ENCODE peak calls at places on chromosomes 16 and 17, in six cellular contexts. P, R, F, X, L and H are unnamed samples.

GRCh38 chr16:2477327-2477726 is 2.4 kb downstream of the TBC1D24 start:
- DNase-seq in P (no peak), R (no peak), F (no peak), X (no peak), L (no peak), H (no peak)

GRCh38 chr17:41510251-41511065 is 5.0 kb upstream of the KRT13 start:
- DNase-seq in P (no peak), R (no peak), F (no peak), X (no peak), L (no peak), H (no peak)

GRCh38 chr16:6189216-6189615 is 1091.6 kb upstream of the EEF2KMT start:
- DNase-seq in P (no peak), R (no peak), F (no peak), X (no peak), L (no peak), H (no peak)

GRCh38 chr17:633641-634091 is 81.0 kb downstream of the VPS53 start:
- DNase-seq in P (no peak), R (no peak), F (peak; percentile 49), X (no peak), L (peak; percentile 48), H (no peak)

GRCh38 chr17:7133424-7133823 is 18.8 kb upstream of the ASGR2 start:
- DNase-seq in P (no peak), R (no peak), F (peak; percentile 79), X (no peak), L (peak; percentile 43), H (peak; percentile 55)

GRCh38 chr17:792277-792676 is 10.1 kb downstream of the MRM3 start:
- DNase-seq in P (no peak), R (no peak), F (no peak), X (no peak), L (no peak), H (no peak)

GRCh38 chr17:1398900-1399299 is 1.1 kb downstream of the YWHAE start:
- DNase-seq in P (no peak), R (no peak), F (peak; percentile 23), X (peak; percentile 41), L (no peak), H (no peak)

GRCh38 chr17:40937384-40937819 is at the start of gene KRT23:
- DNase-seq in P (no peak), R (peak; percentile 87), F (peak; percentile 34), X (peak; percentile 36), L (no peak), H (no peak)

GRCh38 chr16:51710930-51711563 is 560.0 kb upstream of the SALL1 start:
- DNase-seq in P (no peak), R (no peak), F (no peak), X (no peak), L (no peak), H (no peak)

GRCh38 chr16:72241930-72242329 is 70.0 kb upstream of the PMFBP1 start:
- DNase-seq in P (peak; percentile 52), R (peak; percentile 56), F (peak; percentile 48), X (peak; percentile 68), L (no peak), H (no peak)

GRCh38 chr17:8121531-8122390 is 2.1 kb downstream of the HES7 start:
- DNase-seq in P (peak; percentile 56), R (peak; percentile 86), F (peak; percentile 96), X (peak; percentile 74), L (no peak), H (peak; percentile 77)

GRCh38 chr17:9050801-9051401 is 29.6 kb downstream of the NTN1 start:
- DNase-seq in P (peak; percentile 97), R (peak; percentile 63), F (peak; percentile 74), X (peak; percentile 70), L (no peak), H (no peak)

GRCh38 chr17:64622931-64623654 is 39.0 kb downstream of the SMURF2 start:
- DNase-seq in P (peak; percentile 85), R (no peak), F (no peak), X (peak; percentile 79), L (no peak), H (no peak)

GRCh38 chr17:82876602-82877391 is 37.0 kb upstream of the ZNF750 start:
- DNase-seq in P (peak; percentile 80), R (peak; percentile 32), F (peak; percentile 71), X (peak; percentile 84), L (peak; percentile 87), H (no peak)

GRCh38 chr17:4858068-4858879 is 25.1 kb downstream of the MINK1 start:
- DNase-seq in P (no peak), R (no peak), F (peak; percentile 87), X (peak; percentile 45), L (peak; percentile 37), H (no peak)

GRCh38 chr16:68197250-68197649 is 38.7 kb downstream of the ESRP2 start:
- DNase-seq in P (no peak), R (peak; percentile 11), F (no peak), X (no peak), L (no peak), H (no peak)

GRCh38 chr17:8080799-8081219 is 6.7 kb downstream of the ALOX12B start:
- DNase-seq in P (no peak), R (no peak), F (no peak), X (no peak), L (no peak), H (peak; percentile 15)

GRCh38 chr17:48429638-48430586 is at the start of gene SKAP1:
- DNase-seq in P (no peak), R (peak; percentile 59), F (peak; percentile 43), X (no peak), L (no peak), H (peak; percentile 82)

GRCh38 chr17:28792877-28793666 is 49.3 kb downstream of the TRAF4 start:
- DNase-seq in P (no peak), R (no peak), F (no peak), X (no peak), L (no peak), H (no peak)

GRCh38 chr16:24838554-24839266 is 7.1 kb upstream of the SLC5A11 start:
- DNase-seq in P (no peak), R (peak; percentile 46), F (no peak), X (peak; percentile 45), L (peak; percentile 70), H (no peak)

DNA sequence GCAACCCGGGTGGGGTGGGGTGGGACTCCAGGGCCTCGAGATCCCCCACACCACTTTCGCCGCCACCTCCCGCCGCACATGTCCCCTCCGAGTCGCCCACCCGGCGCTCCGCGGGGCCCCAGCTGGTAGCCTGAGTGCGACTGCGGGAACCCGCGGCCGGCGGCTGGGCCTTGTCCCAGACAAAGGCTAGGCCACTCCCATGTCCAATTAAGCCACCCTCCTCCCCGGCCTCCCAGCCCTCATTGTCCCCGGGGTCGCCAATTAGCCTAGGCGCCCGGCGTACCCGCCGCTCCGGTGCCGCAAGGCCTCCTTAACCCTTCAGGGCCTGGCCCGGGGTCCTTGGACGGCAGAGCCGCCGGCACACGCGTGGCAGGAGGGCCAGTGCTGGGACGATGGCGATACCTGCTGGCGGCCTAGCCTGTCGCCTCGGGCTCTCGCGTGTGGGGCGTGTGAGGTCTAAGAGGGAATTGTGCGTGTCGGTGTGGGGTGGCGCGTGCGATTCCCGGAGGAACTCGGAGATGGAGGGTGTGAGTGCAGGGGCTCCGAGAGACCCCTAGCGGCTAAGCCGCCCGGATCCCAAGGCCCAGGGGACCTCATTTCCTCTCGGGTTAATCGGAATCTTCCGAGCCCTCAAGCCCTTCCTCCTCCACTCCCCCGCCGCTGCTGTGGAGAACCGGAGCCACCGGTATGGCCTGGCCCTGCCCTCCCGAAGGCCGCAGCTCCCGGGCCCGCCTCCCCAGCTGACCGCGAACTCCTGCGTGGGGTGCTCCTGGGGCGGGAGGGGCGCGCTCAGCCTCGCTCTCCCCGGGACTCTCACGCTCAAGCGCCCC is 11.7 kb downstream of the TBX2 start:
- DNase-seq in P (peak; percentile 45), R (peak; percentile 51), F (peak; percentile 87), X (no peak), L (peak; percentile 54), H (peak; percentile 64)
- TF ChIP-seq CTCF in P (no peak), R (peak; percentile 13), F (peak; percentile 48), X (no peak), L (no peak), H (no peak)

GRCh38 chr16:28924399-28924761 is 658 bp downstream of the RABEP2 start:
- DNase-seq in P (no peak), R (no peak), F (no peak), X (no peak), L (no peak), H (no peak)
- TF ChIP-seq CTCF in P (no peak), R (peak; percentile 30), F (no peak), X (no peak), L (no peak), H (no peak)

GRCh38 chr17:31789707-31790505 is 69.1 kb downstream of the COPRS start:
- DNase-seq in P (no peak), R (no peak), F (no peak), X (no peak), L (no peak), H (peak; percentile 43)

GRCh38 chr17:31794111-31794510 is 64.9 kb downstream of the COPRS start:
- DNase-seq in P (no peak), R (no peak), F (no peak), X (no peak), L (no peak), H (no peak)

GRCh38 chr17:31788956-31789355 is 70.1 kb downstream of the COPRS start:
- DNase-seq in P (no peak), R (no peak), F (no peak), X (no peak), L (no peak), H (peak; percentile 0)

GRCh38 chr17:31788571-31788946 is 70.5 kb downstream of the COPRS start:
- DNase-seq in P (peak; percentile 60), R (no peak), F (no peak), X (no peak), L (no peak), H (peak; percentile 0)

DNA sequence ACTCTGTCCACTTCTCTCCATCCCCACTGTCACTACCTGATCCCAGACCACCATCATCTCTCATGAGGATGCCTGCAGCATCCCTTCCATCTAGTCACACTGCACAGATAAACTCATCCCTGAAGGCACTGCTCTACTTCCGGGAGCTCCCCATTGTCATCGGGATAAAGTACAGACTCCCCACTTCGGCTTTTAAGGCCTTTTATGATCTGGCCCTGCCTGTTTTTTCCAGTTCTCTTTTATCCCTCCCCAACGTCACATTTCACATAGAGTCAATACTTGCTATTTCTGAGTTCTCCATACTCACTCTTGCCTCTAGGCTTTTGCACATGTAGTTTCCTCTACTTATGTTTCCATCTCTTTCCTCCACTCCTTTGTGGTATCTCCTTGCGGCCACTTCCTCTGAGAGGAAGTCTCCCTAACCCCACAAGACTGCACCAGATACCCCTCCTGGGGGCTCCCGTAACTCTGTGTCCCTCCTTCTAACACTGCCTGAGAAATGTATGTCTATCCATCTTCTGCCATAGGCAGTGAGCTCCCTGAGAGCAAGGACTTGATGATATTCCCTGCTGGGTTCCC is 66.9 kb downstream of the COPRS start:
- DNase-seq in P (no peak), R (no peak), F (no peak), X (no peak), L (no peak), H (no peak)
- TF ChIP-seq CTCF in P (no peak), R (no peak), F (no peak), X (no peak), L (no peak), H (no peak)

DNA sequence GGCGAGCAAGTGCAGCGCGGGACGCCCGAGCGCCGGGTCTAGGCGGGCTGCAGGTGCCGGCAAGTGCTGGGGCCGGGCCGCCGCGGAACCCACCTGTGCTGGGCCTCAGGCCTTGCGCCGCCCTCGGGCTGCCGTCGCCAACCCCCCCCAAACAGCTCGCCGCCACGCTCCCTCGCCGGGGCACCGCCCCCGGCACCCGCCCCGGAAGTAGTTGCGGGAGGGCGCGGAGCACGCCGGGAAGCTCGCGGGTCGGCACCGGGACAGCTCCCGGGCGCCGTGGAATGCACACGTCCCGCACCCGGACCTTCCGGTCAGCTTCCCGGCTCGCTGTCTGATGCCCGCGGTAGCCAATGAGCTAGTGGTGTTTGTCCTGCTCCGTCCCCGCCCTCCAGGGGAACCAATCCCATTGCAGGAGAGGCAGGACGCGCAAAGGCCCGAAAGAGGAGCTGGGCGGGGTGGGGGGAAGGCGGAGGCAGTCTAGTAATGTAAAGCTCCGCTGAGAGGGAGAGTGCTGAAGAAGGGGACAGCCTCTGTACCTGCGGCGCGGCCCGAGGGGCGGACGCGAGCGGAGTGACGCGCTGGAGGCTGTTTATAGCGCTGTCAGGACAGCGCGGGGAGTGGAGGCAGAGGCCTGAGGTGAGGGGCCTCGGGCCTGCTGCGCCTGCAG is at the start of the genes ANKS3 and DNAAF8:
- DNase-seq in P (peak; percentile 97), R (peak; percentile 98), F (peak; percentile 98), X (peak; percentile 98), L (peak; percentile 98), H (peak; percentile 94)
- TF ChIP-seq CTCF in P (no peak), R (no peak), F (no peak), X (no peak), L (no peak), H (no peak)